ENCODE peak calls at places on chromosome 19, in eight cellular contexts. One of them, this sample, is unnamed. For H3K9me3 and H3K4me1, the result is how much of the 10 kb centered on the place peaks cover.

GRCh38 chr19:3151563-3152430 is 16.0 kb downstream of the GNA15 start:
- DNase-seq in tibial nerve: no peak
- DNase-seq in endodermal cell: no peak
- DNase-seq in aorta: peak
- DNase-seq in psoas muscle: no peak
- DNase-seq in adrenal gland: no peak
- DNase-seq in fibroblast of lung: no peak
- DNase-seq in CD4-positive, CD25-positive, alpha-beta regulatory T cell: no peak
- DNase-seq in this sample: no peak

GRCh38 chr19:56538761-56539263 is at the start of gene ZFP28:
- DNase-seq in endodermal cell: peak
- DNase-seq in tibial nerve: peak
- DNase-seq in aorta: peak
- DNase-seq in fibroblast of lung: no peak
- DNase-seq in CD4-positive, CD25-positive, alpha-beta regulatory T cell: peak
- DNase-seq in adrenal gland: no peak
- DNase-seq in psoas muscle: peak
- DNase-seq in this sample: peak

GRCh38 chr19:31283701-31284100 is 65.5 kb downstream of the TSHZ3 start:
- DNase-seq in aorta: no peak
- DNase-seq in tibial nerve: no peak
- DNase-seq in adrenal gland: no peak
- DNase-seq in endodermal cell: no peak
- DNase-seq in psoas muscle: no peak
- DNase-seq in fibroblast of lung: no peak
- DNase-seq in CD4-positive, CD25-positive, alpha-beta regulatory T cell: no peak
- DNase-seq in this sample: no peak

GRCh38 chr19:17365361-17365760 is 11.8 kb downstream of the PLVAP start:
- DNase-seq in endodermal cell: no peak
- DNase-seq in CD4-positive, CD25-positive, alpha-beta regulatory T cell: no peak
- DNase-seq in aorta: no peak
- DNase-seq in psoas muscle: no peak
- DNase-seq in adrenal gland: no peak
- DNase-seq in tibial nerve: no peak
- DNase-seq in fibroblast of lung: no peak
- DNase-seq in this sample: no peak

GRCh38 chr19:43934055-43934984 is 762 bp downstream of the ZNF45 start:
- DNase-seq in adrenal gland: no peak
- DNase-seq in fibroblast of lung: peak
- DNase-seq in endodermal cell: no peak
- DNase-seq in aorta: no peak
- DNase-seq in tibial nerve: no peak
- DNase-seq in CD4-positive, CD25-positive, alpha-beta regulatory T cell: no peak
- DNase-seq in psoas muscle: no peak
- DNase-seq in this sample: no peak

GRCh38 chr19:10417598-10418280 is 2.6 kb upstream of the PDE4A start:
- DNase-seq in psoas muscle: no peak
- DNase-seq in CD4-positive, CD25-positive, alpha-beta regulatory T cell: no peak
- DNase-seq in fibroblast of lung: no peak
- DNase-seq in adrenal gland: no peak
- DNase-seq in endodermal cell: peak
- DNase-seq in tibial nerve: no peak
- DNase-seq in aorta: no peak
- DNase-seq in this sample: no peak

GRCh38 chr19:46574533-46574932 is 26.6 kb upstream of the CALM3 start:
- DNase-seq in tibial nerve: no peak
- DNase-seq in aorta: no peak
- DNase-seq in adrenal gland: no peak
- DNase-seq in endodermal cell: peak
- DNase-seq in CD4-positive, CD25-positive, alpha-beta regulatory T cell: no peak
- DNase-seq in psoas muscle: no peak
- DNase-seq in fibroblast of lung: peak
- DNase-seq in this sample: no peak

GRCh38 chr19:13208964-13209796 is 59.0 kb downstream of the IER2 start:
- DNase-seq in psoas muscle: no peak
- DNase-seq in tibial nerve: no peak
- DNase-seq in aorta: no peak
- DNase-seq in fibroblast of lung: no peak
- DNase-seq in endodermal cell: peak
- DNase-seq in CD4-positive, CD25-positive, alpha-beta regulatory T cell: no peak
- DNase-seq in adrenal gland: no peak
- DNase-seq in this sample: no peak

GRCh38 chr19:52963229-52963760 is 614 bp upstream of the ZNF816 start:
- DNase-seq in tibial nerve: no peak
- DNase-seq in CD4-positive, CD25-positive, alpha-beta regulatory T cell: no peak
- DNase-seq in endodermal cell: peak
- DNase-seq in aorta: no peak
- DNase-seq in adrenal gland: peak
- DNase-seq in fibroblast of lung: no peak
- DNase-seq in psoas muscle: no peak
- DNase-seq in this sample: peak

GRCh38 chr19:19028526-19028925 is 4.8 kb downstream of the SUGP2 start:
- DNase-seq in psoas muscle: no peak
- DNase-seq in endodermal cell: no peak
- DNase-seq in tibial nerve: no peak
- DNase-seq in adrenal gland: no peak
- DNase-seq in fibroblast of lung: no peak
- DNase-seq in CD4-positive, CD25-positive, alpha-beta regulatory T cell: no peak
- DNase-seq in aorta: no peak
- DNase-seq in this sample: no peak

DNA sequence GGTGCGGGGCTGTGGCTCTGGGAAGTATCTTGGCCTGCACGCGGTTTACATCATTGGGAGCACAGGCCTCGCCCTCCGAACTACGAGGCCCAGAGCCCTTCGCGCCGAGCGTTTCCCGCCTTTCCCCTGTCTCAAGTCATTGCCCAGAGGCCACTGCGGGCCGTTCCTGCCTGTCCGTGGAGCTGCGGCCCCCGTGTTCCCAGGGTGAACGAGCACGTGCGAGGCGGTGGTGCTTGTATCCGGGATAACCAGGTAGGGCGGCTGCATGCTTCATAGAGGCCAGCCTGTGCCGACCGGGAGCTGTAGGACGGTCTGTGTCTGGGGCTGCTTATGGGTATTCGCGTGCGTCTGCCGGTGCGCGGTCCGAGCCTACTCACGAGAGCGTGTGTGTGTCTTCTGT is 32.5 kb downstream of the ZNF527 start:
- DNase-seq in fibroblast of lung: no peak
- DNase-seq in aorta: no peak
- DNase-seq in psoas muscle: no peak
- DNase-seq in CD4-positive, CD25-positive, alpha-beta regulatory T cell: no peak
- DNase-seq in tibial nerve: no peak
- DNase-seq in adrenal gland: no peak
- DNase-seq in endodermal cell: no peak
- DNase-seq in this sample: no peak
- H3K9me3 ChIP-seq in fibroblast of lung: under half
- H3K9me3 ChIP-seq in aorta: under half
- H3K9me3 ChIP-seq in psoas muscle: half or more
- H3K9me3 ChIP-seq in CD4-positive, CD25-positive, alpha-beta regulatory T cell: half or more
- H3K9me3 ChIP-seq in tibial nerve: half or more
- H3K9me3 ChIP-seq in adrenal gland: under half
- H3K9me3 ChIP-seq in endodermal cell: half or more
- H3K9me3 ChIP-seq in this sample: half or more

GRCh38 chr19:5463959-5464358 is 8.7 kb downstream of the ZNRF4 start:
- DNase-seq in endodermal cell: no peak
- DNase-seq in tibial nerve: no peak
- DNase-seq in adrenal gland: no peak
- DNase-seq in fibroblast of lung: no peak
- DNase-seq in aorta: no peak
- DNase-seq in psoas muscle: no peak
- DNase-seq in CD4-positive, CD25-positive, alpha-beta regulatory T cell: no peak
- DNase-seq in this sample: no peak

GRCh38 chr19:5459360-5459759 is 4.1 kb downstream of the ZNRF4 start:
- DNase-seq in endodermal cell: no peak
- DNase-seq in CD4-positive, CD25-positive, alpha-beta regulatory T cell: no peak
- DNase-seq in aorta: no peak
- DNase-seq in psoas muscle: no peak
- DNase-seq in fibroblast of lung: no peak
- DNase-seq in adrenal gland: no peak
- DNase-seq in tibial nerve: no peak
- DNase-seq in this sample: no peak

GRCh38 chr19:5457709-5458108 is 2.5 kb downstream of the ZNRF4 start:
- DNase-seq in endodermal cell: no peak
- DNase-seq in CD4-positive, CD25-positive, alpha-beta regulatory T cell: no peak
- DNase-seq in tibial nerve: no peak
- DNase-seq in aorta: no peak
- DNase-seq in psoas muscle: no peak
- DNase-seq in adrenal gland: no peak
- DNase-seq in fibroblast of lung: no peak
- DNase-seq in this sample: no peak

GRCh38 chr19:5458420-5458819 is 3.2 kb downstream of the ZNRF4 start:
- DNase-seq in CD4-positive, CD25-positive, alpha-beta regulatory T cell: no peak
- DNase-seq in endodermal cell: no peak
- DNase-seq in psoas muscle: no peak
- DNase-seq in tibial nerve: no peak
- DNase-seq in aorta: no peak
- DNase-seq in adrenal gland: no peak
- DNase-seq in fibroblast of lung: no peak
- DNase-seq in this sample: no peak

DNA sequence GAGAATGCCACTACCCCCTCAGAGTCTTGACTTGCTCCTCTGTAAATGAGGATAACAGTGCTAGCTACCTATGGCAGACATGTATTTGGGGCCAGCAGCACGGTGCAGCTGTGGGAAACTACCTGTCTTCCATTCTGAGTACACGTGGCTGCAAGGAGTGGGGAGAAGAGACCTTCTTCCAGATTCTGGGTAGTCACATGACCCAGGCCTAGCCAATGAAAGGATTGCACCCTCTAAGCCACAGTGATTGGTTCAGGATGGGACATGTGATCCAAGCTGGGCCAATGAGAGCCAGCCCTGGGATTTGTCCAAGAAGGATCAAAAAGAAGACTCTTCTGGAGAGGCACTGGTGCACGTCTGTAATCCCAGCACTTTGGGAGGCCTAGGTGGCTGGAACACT is 5.5 kb downstream of the ZNRF4 start:
- DNase-seq in CD4-positive, CD25-positive, alpha-beta regulatory T cell: no peak
- DNase-seq in aorta: no peak
- DNase-seq in psoas muscle: no peak
- DNase-seq in endodermal cell: no peak
- DNase-seq in fibroblast of lung: no peak
- DNase-seq in adrenal gland: no peak
- DNase-seq in tibial nerve: no peak
- DNase-seq in this sample: no peak
- H3K4me1 ChIP-seq in CD4-positive, CD25-positive, alpha-beta regulatory T cell: under half
- H3K4me1 ChIP-seq in aorta: under half
- H3K4me1 ChIP-seq in psoas muscle: under half
- H3K4me1 ChIP-seq in endodermal cell: under half
- H3K4me1 ChIP-seq in fibroblast of lung: under half
- H3K4me1 ChIP-seq in adrenal gland: under half
- H3K4me1 ChIP-seq in tibial nerve: under half
- H3K4me1 ChIP-seq in this sample: under half

DNA sequence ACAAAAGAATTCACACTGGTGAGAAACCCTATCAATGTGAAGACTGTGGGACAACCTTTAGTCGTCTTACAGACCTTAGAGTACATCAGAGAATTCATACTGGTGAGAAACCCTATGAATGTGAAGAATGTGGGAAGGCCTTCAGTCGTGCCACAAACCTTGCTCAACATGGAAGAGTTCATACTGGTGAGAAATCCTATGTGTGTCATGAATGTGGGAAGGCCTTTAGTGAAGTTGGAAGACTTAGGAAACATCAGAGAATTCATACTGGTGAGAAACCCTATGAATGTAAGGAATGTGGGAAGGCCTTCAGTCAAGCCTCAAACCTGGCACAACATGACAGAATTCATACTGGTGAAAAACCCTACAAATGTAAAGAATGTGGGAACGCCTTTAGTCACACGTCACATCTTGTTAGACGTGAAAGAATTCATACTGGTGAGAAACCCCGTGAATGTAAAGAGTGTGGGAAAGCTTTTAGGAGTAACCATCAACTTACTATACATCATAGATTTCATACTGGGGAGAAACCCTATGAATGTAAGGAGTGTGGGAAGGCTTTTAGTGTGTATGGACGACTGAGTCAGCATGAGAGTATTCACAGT is 24.0 kb upstream of the ZNF573 start:
- DNase-seq in adrenal gland: no peak
- DNase-seq in psoas muscle: no peak
- DNase-seq in fibroblast of lung: no peak
- DNase-seq in aorta: no peak
- DNase-seq in endodermal cell: no peak
- DNase-seq in CD4-positive, CD25-positive, alpha-beta regulatory T cell: no peak
- DNase-seq in tibial nerve: no peak
- DNase-seq in this sample: no peak
- H3K9me3 ChIP-seq in adrenal gland: under half
- H3K9me3 ChIP-seq in psoas muscle: half or more
- H3K9me3 ChIP-seq in fibroblast of lung: under half
- H3K9me3 ChIP-seq in aorta: under half
- H3K9me3 ChIP-seq in endodermal cell: half or more
- H3K9me3 ChIP-seq in CD4-positive, CD25-positive, alpha-beta regulatory T cell: half or more
- H3K9me3 ChIP-seq in tibial nerve: half or more
- H3K9me3 ChIP-seq in this sample: half or more

GRCh38 chr19:35645680-35646511 is 2.2 kb upstream of the COX6B1 start:
- DNase-seq in aorta: no peak
- DNase-seq in adrenal gland: no peak
- DNase-seq in tibial nerve: no peak
- DNase-seq in psoas muscle: no peak
- DNase-seq in endodermal cell: peak
- DNase-seq in CD4-positive, CD25-positive, alpha-beta regulatory T cell: no peak
- DNase-seq in fibroblast of lung: no peak
- DNase-seq in this sample: no peak
- H3K4me1 ChIP-seq in aorta: under half
- H3K4me1 ChIP-seq in adrenal gland: under half
- H3K4me1 ChIP-seq in tibial nerve: half or more
- H3K4me1 ChIP-seq in psoas muscle: under half
- H3K4me1 ChIP-seq in endodermal cell: under half
- H3K4me1 ChIP-seq in CD4-positive, CD25-positive, alpha-beta regulatory T cell: half or more
- H3K4me1 ChIP-seq in fibroblast of lung: under half
- H3K4me1 ChIP-seq in this sample: half or more